ENCODE peak calls at places on chromosomes 1 and 21, in eight cellular contexts. W is Peyer's patch, T is endothelial cell of umbilical vein, V is IMR-90, B is testis, M is uterus, E is breast epithelium, F is tibial nerve. J is an unnamed sample.

GRCh38 chr1:20711285-20712209 is 6.3 kb downstream of the KIF17 start:
- DNase-seq in B (no peak), V (no peak), F (no peak), W (no peak), M (no peak), T (no peak), E (no peak), J (no peak)

GRCh38 chr1:93033785-93034184 is 45.3 kb upstream of the MTF2 start:
- DNase-seq in M (no peak), V (peak; percentile 9), B (no peak), T (no peak), W (no peak), E (no peak), F (no peak), J (no peak)

GRCh38 chr1:169003864-169004516 is 102.5 kb upstream of the ATP1B1 start:
- DNase-seq in E (peak; percentile 69), V (no peak), W (no peak), T (peak; percentile 69), F (no peak), M (no peak), B (peak; percentile 28), J (no peak)

GRCh38 chr1:84037758-84038611 is 39.1 kb upstream of the TTLL7 start:
- DNase-seq in E (no peak), B (no peak), W (no peak), F (no peak), V (no peak), T (no peak), M (no peak), J (no peak)

GRCh38 chr1:206856674-206857464 is 8.6 kb upstream of the IL20 start:
- DNase-seq in W (no peak), M (no peak), T (no peak), V (no peak), E (no peak), B (no peak), F (no peak), J (no peak)

GRCh38 chr1:55827350-55827749 is 612.2 kb upstream of the USP24 start:
- DNase-seq in B (no peak), M (peak; percentile 48), V (peak; percentile 99), E (no peak), T (no peak), W (no peak), F (no peak), J (no peak)

GRCh38 chr1:82225407-82226197 is 424.9 kb downstream of the ADGRL2 start:
- DNase-seq in B (no peak), V (no peak), F (no peak), T (peak; percentile 78), W (no peak), E (no peak), M (no peak), J (no peak)

GRCh38 chr1:150649441-150649840 is 20.0 kb upstream of the ENSA start:
- DNase-seq in W (no peak), F (no peak), E (no peak), B (no peak), V (no peak), M (no peak), T (no peak), J (no peak)

GRCh38 chr1:209633335-209633997 is 18.8 kb downstream of the LAMB3 start:
- DNase-seq in M (no peak), E (no peak), V (peak; percentile 57), F (no peak), T (no peak), B (no peak), W (no peak), J (no peak)

GRCh38 chr21:34965200-34966174 is 83.6 kb downstream of the RUNX1 start:
- DNase-seq in M (no peak), B (no peak), V (peak; percentile 83), W (no peak), T (no peak), E (no peak), F (no peak), J (no peak)

GRCh38 chr1:116763116-116763786 is 9.0 kb downstream of the CD2 start:
- DNase-seq in B (no peak), F (no peak), E (no peak), W (no peak), T (no peak), V (no peak), M (no peak), J (no peak)

GRCh38 chr1:85229574-85230097 is 28.8 kb upstream of the SYDE2 start:
- DNase-seq in E (no peak), W (no peak), M (no peak), V (no peak), T (no peak), F (no peak), B (no peak), J (no peak)

GRCh38 chr1:57293214-57293613 is 130.6 kb downstream of the DAB1 start:
- DNase-seq in V (no peak), B (no peak), M (no peak), F (no peak), E (no peak), T (no peak), W (no peak), J (no peak)

GRCh38 chr1:67336783-67337182 is 29.1 kb downstream of the IL12RB2 start:
- DNase-seq in V (no peak), W (no peak), M (no peak), E (no peak), F (no peak), B (no peak), T (no peak), J (no peak)

GRCh38 chr1:12075195-12076114 is 12.4 kb downstream of the TNFRSF8 start:
- DNase-seq in E (no peak), W (no peak), B (peak; percentile 69), V (peak; percentile 94), F (peak; percentile 13), T (no peak), M (peak; percentile 88), J (no peak)

GRCh38 chr1:219782929-219783328 is 145.4 kb downstream of the SLC30A10 start:
- DNase-seq in F (no peak), V (no peak), B (no peak), E (no peak), W (no peak), T (no peak), M (no peak), J (no peak)

GRCh38 chr1:109768335-109768650 is 4.6 kb upstream of the EPS8L3 start:
- DNase-seq in W (peak; percentile 23), E (no peak), M (no peak), T (no peak), V (no peak), F (no peak), B (peak; percentile 10), J (no peak)

GRCh38 chr1:239308701-239309333 is 77.6 kb upstream of the CHRM3 start:
- DNase-seq in B (peak; percentile 61), M (no peak), F (no peak), T (no peak), E (no peak), V (no peak), W (peak; percentile 56), J (no peak)

GRCh38 chr1:79281442-79281841 is 274.9 kb upstream of the ADGRL4 start:
- DNase-seq in B (no peak), M (no peak), T (no peak), W (no peak), V (no peak), F (no peak), E (no peak), J (no peak)
- H3K4me1 ChIP-seq in B (no peaks in the 10 kb centered on the region), M (no peaks in the 10 kb centered on the region), T (no peaks in the 10 kb centered on the region), W (no peaks in the 10 kb centered on the region), V (no peaks in the 10 kb centered on the region), F (no peaks in the 10 kb centered on the region), E (no peaks in the 10 kb centered on the region), J (no peaks in the 10 kb centered on the region)

DNA sequence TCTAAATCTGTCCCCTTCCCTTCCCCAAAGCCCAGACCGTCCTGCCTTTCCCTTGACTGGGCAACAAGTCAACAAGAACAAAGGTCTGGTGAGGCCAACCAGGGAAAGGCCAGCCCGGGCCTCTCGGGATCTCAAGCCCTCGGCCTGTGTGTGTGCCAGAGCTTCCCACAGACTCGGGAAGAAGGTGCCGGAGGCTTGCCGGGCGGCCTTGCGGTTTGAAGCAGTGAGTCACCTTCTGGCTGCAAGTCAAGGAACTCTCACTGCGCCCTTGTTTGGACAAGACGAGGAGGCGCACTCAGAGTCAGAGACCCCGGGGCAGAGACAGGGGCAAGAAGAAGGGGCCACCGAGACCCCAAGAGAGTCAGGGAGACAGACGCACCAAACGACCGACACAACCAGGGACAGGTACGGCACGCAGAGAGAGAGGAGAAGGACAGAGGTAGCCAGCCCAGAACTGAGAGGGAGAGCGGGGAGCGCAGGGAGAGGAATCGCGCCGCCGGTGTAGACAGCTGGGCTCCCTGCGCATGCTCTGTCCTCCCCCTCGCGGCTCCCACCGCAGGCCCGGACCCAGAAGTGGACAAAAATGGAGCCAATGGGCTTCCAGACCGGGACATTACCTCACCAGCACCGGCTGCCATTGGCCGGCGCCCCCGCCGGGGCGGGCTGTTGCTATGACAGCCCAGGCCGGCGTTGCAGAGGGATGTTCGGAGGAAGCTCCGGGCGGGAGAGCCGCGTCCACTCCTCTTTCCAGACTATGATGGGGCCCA is 66.6 kb upstream of the LAPTM5 start:
- DNase-seq in M (peak; percentile 98), B (peak; percentile 96), E (peak; percentile 99), V (peak; percentile 100), T (peak; percentile 98), F (peak; percentile 93), W (peak; percentile 87), J (peak; percentile 85)
- TF ChIP-seq POLR2A in M (peak; percentile 92), B (no peak), E (peak; percentile 80), V (peak; percentile 68), T (peak; percentile 73), F (peak; percentile 27), W (peak; percentile 45), J (peak; percentile 86)

GRCh38 chr1:25556132-25556670 is 12.8 kb downstream of the LDLRAP1 start:
- DNase-seq in V (no peak), W (no peak), F (no peak), B (no peak), E (no peak), T (no peak), M (no peak), J (no peak)

GRCh38 chr1:25554886-25555752 is 11.7 kb downstream of the LDLRAP1 start:
- DNase-seq in F (no peak), T (no peak), W (no peak), E (no peak), V (peak; percentile 29), M (no peak), B (no peak), J (no peak)

GRCh38 chr1:25556791-25557476 is 13.5 kb downstream of the LDLRAP1 start:
- DNase-seq in M (no peak), V (peak; percentile 41), W (no peak), T (no peak), F (peak; percentile 59), B (no peak), E (no peak), J (no peak)

GRCh38 chr1:25554426-25554780 is 11.0 kb downstream of the LDLRAP1 start:
- DNase-seq in W (no peak), T (no peak), B (no peak), E (no peak), M (no peak), F (no peak), V (no peak), J (no peak)

GRCh38 chr1:25555753-25556092 is 12.3 kb downstream of the LDLRAP1 start:
- DNase-seq in W (no peak), E (no peak), F (no peak), B (no peak), M (no peak), T (no peak), V (no peak), J (no peak)
- H3K4me1 ChIP-seq in W (peaks cover 30% of the 10 kb centered on the region), E (peaks cover 12% of the 10 kb centered on the region), F (peaks cover 53% of the 10 kb centered on the region), B (peaks cover 4% of the 10 kb centered on the region), M (no peaks in the 10 kb centered on the region), T (peaks cover 34% of the 10 kb centered on the region), V (peaks cover 9% of the 10 kb centered on the region), J (peaks cover 51% of the 10 kb centered on the region)

GRCh38 chr1:27346991-27347627 is 5.3 kb downstream of the SYTL1 start:
- DNase-seq in T (no peak), M (no peak), B (no peak), V (peak; percentile 13), E (no peak), W (no peak), F (no peak), J (no peak)
- TF ChIP-seq POLR2A in T (no peak), M (no peak), B (no peak), V (no peak), E (no peak), W (no peak), F (no peak), J (no peak)